ENCODE peak calls at places on chromosomes 6 and 20, in five cellular contexts. One of them, this sample, is unnamed.

GRCh38 chr20:36835025-36835424 is 40.9 kb upstream of the TLDC2 start:
- DNase-seq in fibroblast of pulmonary artery: no peak
- DNase-seq in T-helper 2 cell: no peak
- DNase-seq in DMS53: no peak
- DNase-seq in NCI-H69: no peak
- DNase-seq in this sample: no peak

GRCh38 chr6:135647521-135647920 is 150.0 kb upstream of the AHI1 start:
- DNase-seq in fibroblast of pulmonary artery: no peak
- DNase-seq in T-helper 2 cell: no peak
- DNase-seq in DMS53: no peak
- DNase-seq in NCI-H69: no peak
- DNase-seq in this sample: no peak

GRCh38 chr6:106128981-106129761 is 43.0 kb downstream of the PRDM1 start:
- DNase-seq in fibroblast of pulmonary artery: peak; percentile 68
- DNase-seq in T-helper 2 cell: no peak
- DNase-seq in DMS53: no peak
- DNase-seq in NCI-H69: no peak
- DNase-seq in this sample: no peak

GRCh38 chr6:40946738-40947301 is 92.2 kb downstream of the UNC5CL start:
- DNase-seq in fibroblast of pulmonary artery: no peak
- DNase-seq in T-helper 2 cell: no peak
- DNase-seq in DMS53: no peak
- DNase-seq in NCI-H69: no peak
- DNase-seq in this sample: no peak

GRCh38 chr6:130825772-130826441 is 1.3 kb upstream of the SMLR1 start:
- DNase-seq in fibroblast of pulmonary artery: no peak
- DNase-seq in T-helper 2 cell: no peak
- DNase-seq in DMS53: no peak
- DNase-seq in NCI-H69: no peak
- DNase-seq in this sample: no peak

GRCh38 chr6:168032383-168032760 is 34.9 kb downstream of the KIF25 start:
- DNase-seq in fibroblast of pulmonary artery: peak; percentile 69
- DNase-seq in T-helper 2 cell: no peak
- DNase-seq in DMS53: no peak
- DNase-seq in NCI-H69: no peak
- DNase-seq in this sample: no peak

GRCh38 chr20:39960522-39961420 is 728.3 kb downstream of the MAFB start:
- DNase-seq in fibroblast of pulmonary artery: no peak
- DNase-seq in T-helper 2 cell: no peak
- DNase-seq in DMS53: no peak
- DNase-seq in NCI-H69: peak; percentile 78
- DNase-seq in this sample: no peak

GRCh38 chr6:148760143-148760505 is 13.3 kb downstream of the UST start:
- DNase-seq in fibroblast of pulmonary artery: no peak
- DNase-seq in T-helper 2 cell: no peak
- DNase-seq in DMS53: no peak
- DNase-seq in NCI-H69: no peak
- DNase-seq in this sample: no peak

GRCh38 chr20:59673288-59673997 is 69.1 kb downstream of the PHACTR3 start:
- DNase-seq in fibroblast of pulmonary artery: no peak
- DNase-seq in T-helper 2 cell: no peak
- DNase-seq in DMS53: no peak
- DNase-seq in NCI-H69: no peak
- DNase-seq in this sample: no peak

GRCh38 chr20:41664584-41664983 is 46.4 kb upstream of the CHD6 start:
- DNase-seq in fibroblast of pulmonary artery: peak; percentile 19
- DNase-seq in T-helper 2 cell: no peak
- DNase-seq in DMS53: no peak
- DNase-seq in NCI-H69: no peak
- DNase-seq in this sample: no peak